ENCODE peak calls at places on chromosomes 16 and 17, in seven cellular contexts. P is A549, U is tibial nerve, B is ovary, T is lower leg skin, Z is sigmoid colon, W is IMR-90. D is an unnamed sample.

GRCh38 chr17:17877548-17878358 is 41.0 kb upstream of the SREBF1 start:
- DNase-seq in U (peak; percentile 44), B (peak; percentile 83), T (peak; percentile 91), P (no peak), W (peak; percentile 90), Z (peak; percentile 96), D (peak; percentile 88)

GRCh38 chr17:79812969-79813825 is 16.3 kb upstream of the CBX8 start:
- DNase-seq in W (no peak), T (no peak), P (no peak), U (no peak), B (peak; percentile 43), Z (no peak), D (peak; percentile 80)

GRCh38 chr17:45110676-45111611 is 21.4 kb downstream of the PLCD3 start:
- DNase-seq in U (no peak), P (no peak), T (no peak), W (no peak), B (peak; percentile 63), Z (peak; percentile 89), D (no peak)

GRCh38 chr17:82219753-82220709 is 7.4 kb upstream of the CCDC57 start:
- DNase-seq in W (no peak), B (no peak), T (no peak), Z (no peak), U (no peak), P (no peak), D (no peak)

GRCh38 chr17:66306413-66306812 is 4.0 kb downstream of the PRKCA start:
- DNase-seq in Z (no peak), U (no peak), B (no peak), T (no peak), P (no peak), W (peak; percentile 73), D (no peak)

GRCh38 chr16:50002190-50002589 is 22.8 kb upstream of the CNEP1R1 start:
- DNase-seq in U (no peak), B (no peak), W (no peak), P (no peak), T (no peak), Z (no peak), D (no peak)

GRCh38 chr16:12392585-12393089 is 411.1 kb downstream of the CPPED1 start:
- DNase-seq in T (no peak), U (peak; percentile 55), Z (peak; percentile 76), W (no peak), B (peak; percentile 42), P (no peak), D (no peak)

GRCh38 chr17:68539536-68540469 is 27.6 kb downstream of the PRKAR1A start:
- DNase-seq in U (peak; percentile 48), B (no peak), P (peak; percentile 22), T (no peak), W (no peak), Z (no peak), D (no peak)

GRCh38 chr17:12902046-12902445 is 112.7 kb downstream of the ARHGAP44 start:
- DNase-seq in W (no peak), B (no peak), U (no peak), P (no peak), T (no peak), Z (no peak), D (no peak)

GRCh38 chr17:77892031-77892430 is 66.5 kb upstream of the TNRC6C start:
- DNase-seq in T (no peak), P (no peak), U (no peak), W (no peak), B (no peak), Z (no peak), D (no peak)

GRCh38 chr17:61986898-61987297 is 59.1 kb upstream of the INTS2 start:
- DNase-seq in B (no peak), T (no peak), Z (no peak), U (no peak), W (no peak), P (peak; percentile 13), D (no peak)

GRCh38 chr17:499836-500543 is 147.4 kb upstream of the RPH3AL start:
- DNase-seq in Z (no peak), T (no peak), B (no peak), P (no peak), U (no peak), W (no peak), D (peak; percentile 70)

GRCh38 chr16:84648595-84649510 is 542 bp downstream of the KLHL36 start:
- DNase-seq in B (peak; percentile 67), P (no peak), T (peak; percentile 86), U (peak; percentile 21), W (no peak), Z (peak; percentile 81), D (peak; percentile 93)

GRCh38 chr16:82439678-82440293 is 187.0 kb upstream of the CDH13 start:
- DNase-seq in Z (no peak), U (no peak), B (no peak), P (no peak), W (peak; percentile 4), T (no peak), D (no peak)

GRCh38 chr17:57516290-57517215 is 228.5 kb downstream of the CCDC182 start:
- DNase-seq in W (peak; percentile 54), Z (no peak), B (no peak), P (no peak), U (no peak), T (no peak), D (no peak)

GRCh38 chr16:23729503-23730424 is 16.7 kb upstream of the ERN2 start:
- DNase-seq in W (peak; percentile 48), T (peak; percentile 48), P (peak; percentile 42), U (no peak), B (no peak), Z (no peak), D (peak; percentile 33)

GRCh38 chr17:62653002-62653830 is 25.7 kb downstream of the MRC2 start:
- DNase-seq in U (no peak), Z (peak; percentile 81), P (peak; percentile 69), W (peak; percentile 31), T (peak; percentile 93), B (peak; percentile 75), D (peak; percentile 92)

DNA sequence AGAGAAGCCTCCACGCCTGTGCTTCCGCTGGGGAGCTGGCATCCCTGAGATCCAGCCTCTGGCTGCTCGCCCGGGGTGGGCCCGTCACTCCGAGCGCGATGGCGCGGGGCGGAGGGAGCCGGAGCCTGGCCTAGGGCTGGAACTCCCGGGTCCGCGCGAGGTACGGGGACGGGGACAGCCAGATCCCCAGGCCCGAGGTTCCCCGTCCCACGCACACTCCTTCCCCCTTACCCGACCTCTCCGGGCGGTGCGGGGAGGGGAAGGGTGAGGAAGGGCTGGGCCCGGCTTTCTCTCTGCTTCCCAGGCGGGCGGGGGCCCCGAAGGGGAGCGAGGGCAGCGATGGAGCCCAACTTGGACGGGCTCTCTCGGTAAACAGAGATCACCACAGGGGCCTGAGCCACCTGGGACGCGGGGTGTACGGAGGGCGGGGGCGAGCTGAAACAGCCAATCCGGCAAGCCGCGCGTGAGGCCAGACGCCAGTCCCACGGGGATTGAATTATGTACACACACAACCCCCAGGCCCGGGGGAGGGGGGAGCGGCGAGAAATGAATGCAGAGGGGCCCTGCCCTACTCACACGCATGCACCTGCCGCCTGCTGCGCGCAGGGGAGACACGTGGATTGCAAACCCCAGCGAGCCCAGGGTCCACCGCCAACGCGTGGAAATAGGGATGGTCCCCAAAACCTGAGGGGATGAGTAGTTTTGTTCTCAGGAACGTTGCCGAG is at the start of gene SLC16A11:
- DNase-seq in U (no peak), P (no peak), Z (no peak), T (peak; percentile 91), W (peak; percentile 21), B (peak; percentile 58), D (peak; percentile 68)
- TF ChIP-seq POLR2A in U (no peak), P (peak; percentile 30), Z (no peak), T (no peak), W (no peak), B (no peak), D (no peak)

DNA sequence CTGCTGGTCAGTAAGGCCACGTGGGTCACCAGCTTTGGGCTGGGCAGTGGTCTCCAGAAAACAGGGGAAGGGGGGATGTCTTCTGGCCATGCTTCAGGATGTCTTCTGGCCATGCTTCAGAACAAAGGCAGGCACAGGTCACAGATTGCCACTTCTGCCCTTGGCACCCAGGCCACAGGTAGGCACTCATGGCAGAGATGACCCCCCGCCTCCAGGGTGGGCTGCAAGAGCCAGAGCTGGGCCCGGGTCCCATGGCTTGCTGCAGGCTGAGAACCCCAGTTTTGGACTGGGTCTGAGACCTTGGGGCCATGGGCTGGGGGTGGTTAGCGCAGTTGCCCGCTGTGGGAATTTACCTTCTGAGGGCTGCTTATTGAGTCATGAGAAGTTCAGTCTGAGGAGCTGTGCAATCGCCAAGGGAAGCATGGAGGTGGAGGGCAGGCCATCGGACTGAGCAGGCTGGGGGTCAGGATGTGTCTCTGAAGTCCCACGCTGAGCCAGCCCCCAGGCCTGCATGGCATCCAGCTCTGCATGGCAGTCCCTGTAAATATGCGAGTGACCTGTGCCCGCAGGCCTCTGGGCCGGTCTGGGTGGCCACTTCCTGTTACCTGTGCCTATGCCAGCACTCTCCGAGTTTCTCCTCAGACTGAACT is 1.6 kb downstream of the ANKRD13B start:
- DNase-seq in W (no peak), Z (no peak), P (no peak), T (no peak), B (peak; percentile 37), U (no peak), D (no peak)
- H3K4me3 ChIP-seq in W (no peak overlapping the region), Z (no peak overlapping the region), P (peak overlapping the region; percentile 82), T (no peak overlapping the region), B (no peak overlapping the region), U (peak overlapping the region; percentile 74), D (no peak overlapping the region)

GRCh38 chr16:70593544-70593943 is 52.8 kb upstream of the IL34 start:
- DNase-seq in W (no peak), B (no peak), Z (no peak), T (no peak), P (no peak), U (no peak), D (no peak)
- TF ChIP-seq CTCF in W (no peak), B (no peak), Z (no peak), T (no peak), P (no peak), U (no peak), D (no peak)

GRCh38 chr16:15854906-15855703 is 1.7 kb downstream of the MYH11 start:
- DNase-seq in T (no peak), B (no peak), W (no peak), P (no peak), U (no peak), Z (peak; percentile 86), D (no peak)
- TF ChIP-seq POLR2A in T (no peak), B (no peak), W (no peak), P (no peak), U (no peak), Z (no peak), D (no peak)

D was measured in upper lobe of left lung.